ENCODE peak calls at places on chromosomes 11 and 22, in eight cellular contexts. Z is pancreas, W is neural crest cell, E is left lung, X is fibroblast of pulmonary artery, D is astrocyte of the cerebellum, R is nephron progenitor cell, Y is uterus. T is an unnamed sample.

GRCh38 chr22:49670610-49671330 is 156.9 kb downstream of the BRD1 start:
- DNase-seq in Z (peak), W (peak), E (no peak), X (no peak), D (no peak), R (peak), Y (no peak), T (no peak)

GRCh38 chr11:134536219-134536618 is 124.2 kb upstream of the B3GAT1 start:
- DNase-seq in Z (peak), W (no peak), E (no peak), X (no peak), D (no peak), R (no peak), Y (no peak), T (no peak)

GRCh38 chr22:42313804-42314581 is 43.5 kb upstream of the TCF20 start:
- DNase-seq in Z (peak), W (peak), E (no peak), X (peak), D (no peak), R (peak), Y (peak), T (no peak)

GRCh38 chr11:17479284-17480214 is 2.9 kb upstream of the ABCC8 start:
- DNase-seq in Z (no peak), W (peak), E (no peak), X (peak), D (no peak), R (peak), Y (no peak), T (no peak)

GRCh38 chr11:102347526-102348331 is 715 bp downstream of the BIRC2 start:
- DNase-seq in Z (no peak), W (no peak), E (no peak), X (peak), D (no peak), R (no peak), Y (no peak), T (no peak)

GRCh38 chr22:24156146-24156914 is 25.0 kb upstream of the SUSD2 start:
- DNase-seq in Z (peak), W (no peak), E (no peak), X (peak), D (no peak), R (peak), Y (no peak), T (no peak)

GRCh38 chr11:61062181-61062955 is 39.9 kb upstream of the CD5 start:
- DNase-seq in Z (no peak), W (no peak), E (no peak), X (no peak), D (no peak), R (no peak), Y (no peak), T (no peak)

GRCh38 chr22:31302021-31302420 is 9.7 kb upstream of the PIK3IP1 start:
- DNase-seq in Z (no peak), W (no peak), E (no peak), X (no peak), D (no peak), R (no peak), Y (no peak), T (no peak)

GRCh38 chr11:19018901-19019300 is 41.6 kb downstream of the MRGPRX2 start:
- DNase-seq in Z (no peak), W (peak), E (no peak), X (no peak), D (no peak), R (peak), Y (no peak), T (no peak)

GRCh38 chr22:38501797-38502672 is 4.1 kb downstream of the DDX17 start:
- DNase-seq in Z (no peak), W (no peak), E (no peak), X (no peak), D (no peak), R (no peak), Y (no peak), T (no peak)

GRCh38 chr11:86070435-86071056 is 1.7 kb upstream of the PICALM start:
- DNase-seq in Z (no peak), W (no peak), E (no peak), X (no peak), D (no peak), R (no peak), Y (no peak), T (no peak)

GRCh38 chr11:86068138-86068861 is 584 bp downstream of the PICALM start:
- DNase-seq in Z (peak), W (peak), E (peak), X (no peak), D (no peak), R (peak), Y (no peak), T (no peak)

GRCh38 chr11:86069408-86070086 is 663 bp upstream of the PICALM start:
- DNase-seq in Z (no peak), W (no peak), E (peak), X (peak), D (peak), R (no peak), Y (peak), T (peak)

GRCh38 chr11:86067230-86068137 is 1.4 kb downstream of the PICALM start:
- DNase-seq in Z (no peak), W (no peak), E (no peak), X (no peak), D (no peak), R (no peak), Y (no peak), T (no peak)

DNA sequence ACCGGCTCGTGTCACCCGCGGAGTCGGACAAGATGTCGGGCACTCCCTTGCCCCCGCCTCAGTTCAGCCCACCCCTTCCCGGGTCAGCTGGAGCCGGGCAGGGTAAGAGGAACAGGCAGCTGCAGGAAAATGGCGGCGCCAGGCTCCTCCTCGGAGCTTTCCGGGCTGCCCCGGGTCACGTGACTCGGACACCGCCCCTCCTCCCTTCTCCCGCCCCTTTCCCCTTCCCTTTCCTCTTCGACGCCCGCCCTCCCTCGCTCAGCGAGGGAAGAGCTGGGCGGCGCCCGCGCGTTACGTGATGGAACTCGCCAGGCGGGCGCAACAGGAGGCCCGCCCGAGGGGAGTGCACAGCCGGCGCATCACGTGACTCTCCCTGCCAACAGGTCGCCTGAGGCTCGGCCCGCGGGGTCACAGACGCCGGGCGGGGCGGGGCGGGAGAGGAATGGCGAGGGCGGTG is at the start of gene PICALM:
- DNase-seq in Z (peak), W (peak), E (peak), X (peak), D (peak), R (peak), Y (peak), T (peak)
- TF ChIP-seq CTCF in Z (no peak), W (no peak), E (no peak), X (no peak), D (no peak), R (no peak), Y (peak), T (no peak)

GRCh38 chr11:118696673-118697226 is 17.3 kb upstream of the TREH start:
- DNase-seq in Z (no peak), W (no peak), E (no peak), X (no peak), D (no peak), R (no peak), Y (no peak), T (no peak)
- TF ChIP-seq CTCF in Z (no peak), W (no peak), E (no peak), X (no peak), D (no peak), R (no peak), Y (no peak), T (no peak)

GRCh38 chr22:22769434-22770279 is 118.0 kb upstream of the IGLL5 start:
- DNase-seq in Z (no peak), W (no peak), E (no peak), X (no peak), D (no peak), R (no peak), Y (no peak), T (no peak)

GRCh38 chr22:22770881-22771280 is 116.7 kb upstream of the IGLL5 start:
- DNase-seq in Z (no peak), W (no peak), E (no peak), X (no peak), D (no peak), R (no peak), Y (no peak), T (no peak)

GRCh38 chr22:22770280-22770871 is 117.2 kb upstream of the IGLL5 start:
- DNase-seq in Z (peak), W (peak), E (no peak), X (peak), D (no peak), R (peak), Y (no peak), T (no peak)

GRCh38 chr22:22768885-22769284 is 118.7 kb upstream of the IGLL5 start:
- DNase-seq in Z (no peak), W (no peak), E (no peak), X (no peak), D (no peak), R (no peak), Y (no peak), T (no peak)

DNA sequence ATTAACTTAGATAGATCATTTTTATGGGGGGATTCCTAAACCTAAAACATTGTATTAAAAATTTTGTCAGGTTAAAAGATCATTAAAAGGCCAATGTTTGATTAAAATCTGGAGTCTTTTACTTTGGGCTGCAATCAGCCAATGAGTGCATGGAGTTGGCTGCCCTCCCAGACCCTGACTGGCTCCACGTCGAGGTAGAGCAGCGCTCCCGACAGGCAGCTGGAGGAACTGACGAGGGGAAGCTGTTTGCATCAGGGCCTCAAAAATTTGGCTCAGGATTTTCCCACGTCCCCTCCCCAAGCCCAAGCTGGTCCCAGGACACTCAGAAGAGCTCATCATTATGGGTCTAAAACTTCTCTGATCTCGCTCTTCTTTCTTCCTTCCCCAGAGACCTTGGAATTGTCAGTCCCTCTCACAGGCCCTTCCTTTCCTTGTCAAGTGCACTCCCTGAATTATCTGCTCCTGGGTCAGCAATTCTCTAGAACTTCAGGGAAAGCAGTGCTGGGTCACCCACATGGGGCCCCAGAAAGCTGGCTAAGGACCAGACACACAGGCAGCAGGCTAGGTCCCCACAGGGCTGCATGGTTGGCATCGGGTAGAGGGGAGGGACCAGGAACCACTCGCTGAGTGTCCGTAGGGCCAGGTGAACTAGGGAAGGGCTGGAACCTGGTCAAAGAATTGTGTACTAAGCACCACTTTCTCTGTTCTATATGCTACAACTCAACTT is 119.6 kb upstream of the IGLL5 start:
- DNase-seq in Z (no peak), W (no peak), E (no peak), X (no peak), D (no peak), R (no peak), Y (no peak), T (no peak)
- TF ChIP-seq CTCF in Z (no peak), W (no peak), E (no peak), X (peak), D (no peak), R (no peak), Y (no peak), T (peak)

GRCh38 chr11:130829801-130830562 is 86.3 kb downstream of the SNX19 start:
- DNase-seq in Z (no peak), W (no peak), E (peak), X (peak), D (no peak), R (no peak), Y (peak), T (no peak)

GRCh38 chr11:130828741-130829140 is 87.5 kb downstream of the SNX19 start:
- DNase-seq in Z (no peak), W (no peak), E (no peak), X (no peak), D (no peak), R (no peak), Y (peak), T (no peak)

GRCh38 chr11:130825621-130826020 is 90.7 kb downstream of the SNX19 start:
- DNase-seq in Z (no peak), W (no peak), E (no peak), X (no peak), D (no peak), R (no peak), Y (no peak), T (no peak)

GRCh38 chr11:130826572-130826971 is 89.7 kb downstream of the SNX19 start:
- DNase-seq in Z (no peak), W (no peak), E (no peak), X (no peak), D (no peak), R (no peak), Y (no peak), T (no peak)

DNA sequence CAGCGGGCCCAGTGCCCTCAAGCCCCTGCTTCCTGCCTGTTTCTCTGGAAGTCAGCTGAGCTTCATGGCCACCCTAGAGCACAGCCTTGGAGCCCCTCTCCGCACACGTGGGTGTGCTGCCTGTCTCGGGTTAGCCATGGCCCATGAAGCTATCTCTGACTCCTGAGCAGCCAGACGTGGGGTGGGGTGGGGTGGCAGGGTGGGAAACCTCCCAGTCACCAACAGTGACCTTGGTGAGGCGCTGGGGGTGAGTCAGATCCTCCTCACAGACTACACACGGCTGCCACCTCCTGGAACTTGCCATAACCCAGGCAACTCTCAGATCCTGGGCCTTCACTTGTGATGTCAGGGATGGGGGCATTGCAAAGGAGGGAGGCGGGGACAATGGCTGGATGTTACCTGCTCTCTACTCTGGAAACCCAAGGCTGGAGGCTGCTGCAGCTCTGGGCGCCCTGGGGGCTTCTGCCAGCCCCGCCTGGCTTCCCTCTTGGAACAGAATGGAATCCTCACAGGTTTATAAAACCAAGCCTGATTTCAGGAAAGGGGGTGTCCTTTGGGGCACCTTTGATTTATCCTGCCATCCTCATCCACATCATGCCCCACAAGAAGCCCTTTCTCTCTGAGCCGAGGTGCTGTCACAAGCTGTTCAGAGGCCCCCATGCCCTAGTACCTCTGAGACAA is 88.4 kb downstream of the SNX19 start:
- DNase-seq in Z (no peak), W (peak), E (no peak), X (peak), D (no peak), R (peak), Y (peak), T (no peak)
- TF ChIP-seq CTCF in Z (peak), W (peak), E (no peak), X (peak), D (peak), R (peak), Y (peak), T (peak)

DNA sequence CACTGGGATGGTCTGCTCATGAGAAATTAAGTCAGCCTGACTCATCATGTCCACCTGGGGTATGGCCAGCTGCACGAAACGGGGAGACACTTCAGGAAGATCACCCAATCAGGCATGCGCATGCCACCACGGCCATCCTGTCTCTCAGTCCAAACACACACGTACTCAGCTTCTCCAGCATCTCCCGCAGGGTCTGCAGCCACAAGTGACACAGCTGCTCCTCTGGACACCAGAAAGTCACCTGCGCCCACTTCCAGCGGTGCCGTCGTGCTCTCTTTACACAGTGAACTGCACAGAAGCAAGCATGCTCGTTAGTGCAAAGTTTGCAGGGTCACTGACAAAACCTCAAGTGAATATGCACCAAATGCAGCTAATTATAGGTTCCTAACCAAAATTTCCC is 18.1 kb downstream of the CERK start:
- DNase-seq in Z (no peak), W (no peak), E (no peak), X (no peak), D (no peak), R (no peak), Y (no peak), T (no peak)
- TF ChIP-seq CTCF in Z (no peak), W (no peak), E (no peak), X (no peak), D (no peak), R (no peak), Y (no peak), T (no peak)

GRCh38 chr11:75214411-75214821 is 26.2 kb upstream of the TPBGL start:
- DNase-seq in Z (peak), W (peak), E (peak), X (peak), D (peak), R (peak), Y (peak), T (peak)
- TF ChIP-seq CTCF in Z (no peak), W (peak), E (no peak), X (peak), D (peak), R (peak), Y (no peak), T (peak)

GRCh38 chr11:130761560-130762220 is 154.6 kb downstream of the SNX19 start:
- DNase-seq in Z (no peak), W (no peak), E (no peak), X (no peak), D (no peak), R (no peak), Y (no peak), T (no peak)

GRCh38 chr11:130762342-130763037 is 153.8 kb downstream of the SNX19 start:
- DNase-seq in Z (no peak), W (no peak), E (no peak), X (no peak), D (no peak), R (no peak), Y (no peak), T (no peak)

GRCh38 chr11:130763087-130763980 is 152.9 kb downstream of the SNX19 start:
- DNase-seq in Z (no peak), W (no peak), E (no peak), X (no peak), D (no peak), R (no peak), Y (no peak), T (no peak)

GRCh38 chr11:130765369-130765768 is 150.9 kb downstream of the SNX19 start:
- DNase-seq in Z (no peak), W (no peak), E (no peak), X (no peak), D (no peak), R (peak), Y (no peak), T (no peak)

GRCh38 chr11:130760515-130761125 is 155.7 kb downstream of the SNX19 start:
- DNase-seq in Z (no peak), W (no peak), E (no peak), X (no peak), D (no peak), R (no peak), Y (no peak), T (no peak)
- TF ChIP-seq CTCF in Z (no peak), W (no peak), E (no peak), X (no peak), D (no peak), R (no peak), Y (no peak), T (no peak)